ENCODE peak calls at places on chromosomes 12 and 14, in four cellular contexts. U is heart left ventricle, O is astrocyte of the spinal cord, D is pancreas. W is an unnamed sample.

GRCh38 chr12:40336573-40337199 is 111.9 kb downstream of the LRRK2 start:
- DNase-seq in U (no peak), O (peak), D (no peak), W (no peak)

GRCh38 chr12:114186241-114187002 is 219.5 kb downstream of the TBX5 start:
- DNase-seq in U (no peak), O (no peak), D (no peak), W (no peak)

GRCh38 chr14:103828315-103828967 is 18.9 kb downstream of the PPP1R13B start:
- DNase-seq in U (peak), O (no peak), D (peak), W (no peak)

GRCh38 chr12:6703631-6704030 is 3.0 kb upstream of the PIANP start:
- DNase-seq in U (no peak), O (no peak), D (no peak), W (no peak)

GRCh38 chr14:34301107-34301734 is 160.8 kb downstream of the SPTSSA start:
- DNase-seq in U (no peak), O (peak), D (no peak), W (no peak)

GRCh38 chr12:6461401-6462233 is 8.9 kb downstream of the VAMP1 start:
- DNase-seq in U (peak), O (no peak), D (no peak), W (no peak)

GRCh38 chr12:84561362-84561761 is 351.2 kb downstream of the SLC6A15 start:
- DNase-seq in U (no peak), O (no peak), D (no peak), W (no peak)

GRCh38 chr12:50084775-50085614 is at the start of gene SMARCD1:
- DNase-seq in U (peak), O (peak), D (peak), W (peak)

GRCh38 chr12:114400395-114400794 is 5.5 kb downstream of the TBX5 start:
- DNase-seq in U (no peak), O (no peak), D (no peak), W (no peak)

GRCh38 chr12:9699898-9700605 is 30.5 kb downstream of the CLEC2D start:
- DNase-seq in U (no peak), O (no peak), D (no peak), W (no peak)

GRCh38 chr12:122080149-122081107 is 1.9 kb downstream of the MLXIP start:
- DNase-seq in U (peak), O (peak), D (peak), W (peak)

GRCh38 chr14:32074887-32075572 is 2.1 kb upstream of the ARHGAP5 start:
- DNase-seq in U (no peak), O (no peak), D (no peak), W (no peak)
- H3K4me3 ChIP-seq in U (no peak), O (peak), D (peak), W (peak)

DNA sequence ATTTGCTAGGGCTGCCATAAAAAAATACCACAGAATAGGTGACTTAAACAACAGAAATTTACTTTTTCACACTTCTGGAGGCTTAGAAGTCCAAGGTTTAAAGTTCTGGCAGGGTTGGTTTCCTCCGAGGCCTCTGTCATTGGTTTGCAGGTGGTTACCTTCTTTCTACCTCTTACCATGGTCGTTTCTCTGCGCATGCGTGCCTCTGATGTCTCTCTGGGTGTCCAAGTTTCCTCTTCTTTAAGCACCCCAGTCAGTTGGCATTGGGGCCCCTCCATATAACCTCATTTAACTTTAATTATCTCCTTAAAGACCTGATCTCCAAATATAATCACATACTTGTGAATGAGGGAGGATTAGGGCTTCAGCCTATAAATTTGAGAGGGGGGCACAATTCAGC is 103.2 kb downstream of the SLC15A5 start:
- DNase-seq in U (no peak), O (no peak), D (no peak), W (no peak)
- TF ChIP-seq CTCF in U (no peak), O (no peak), D (no peak), W (no peak)

GRCh38 chr14:21108791-21109190 is 7.9 kb downstream of the TMEM253 start:
- DNase-seq in U (no peak), O (no peak), D (no peak), W (no peak)

GRCh38 chr14:21105095-21105494 is 4.2 kb downstream of the TMEM253 start:
- DNase-seq in U (no peak), O (no peak), D (no peak), W (no peak)

GRCh38 chr14:21107360-21107781 is 6.5 kb downstream of the TMEM253 start:
- DNase-seq in U (no peak), O (no peak), D (no peak), W (no peak)

GRCh38 chr14:21106191-21106505 is 5.3 kb downstream of the TMEM253 start:
- DNase-seq in U (no peak), O (no peak), D (no peak), W (no peak)

GRCh38 chr14:21106506-21107359 is 5.9 kb downstream of the TMEM253 start:
- DNase-seq in U (peak), O (peak), D (peak), W (no peak)
- H3K4me3 ChIP-seq in U (peak), O (no peak), D (no peak), W (peak)

GRCh38 chr14:104871656-104872468 is 6.8 kb downstream of the CEP170B start:
- DNase-seq in U (no peak), O (no peak), D (peak), W (no peak)

GRCh38 chr14:104871145-104871655 is 6.1 kb downstream of the CEP170B start:
- DNase-seq in U (no peak), O (no peak), D (no peak), W (no peak)

GRCh38 chr14:104868811-104869572 is 3.9 kb downstream of the CEP170B start:
- DNase-seq in U (no peak), O (no peak), D (no peak), W (no peak)

GRCh38 chr14:104869669-104870367 is 4.8 kb downstream of the CEP170B start:
- DNase-seq in U (no peak), O (no peak), D (no peak), W (no peak)

DNA sequence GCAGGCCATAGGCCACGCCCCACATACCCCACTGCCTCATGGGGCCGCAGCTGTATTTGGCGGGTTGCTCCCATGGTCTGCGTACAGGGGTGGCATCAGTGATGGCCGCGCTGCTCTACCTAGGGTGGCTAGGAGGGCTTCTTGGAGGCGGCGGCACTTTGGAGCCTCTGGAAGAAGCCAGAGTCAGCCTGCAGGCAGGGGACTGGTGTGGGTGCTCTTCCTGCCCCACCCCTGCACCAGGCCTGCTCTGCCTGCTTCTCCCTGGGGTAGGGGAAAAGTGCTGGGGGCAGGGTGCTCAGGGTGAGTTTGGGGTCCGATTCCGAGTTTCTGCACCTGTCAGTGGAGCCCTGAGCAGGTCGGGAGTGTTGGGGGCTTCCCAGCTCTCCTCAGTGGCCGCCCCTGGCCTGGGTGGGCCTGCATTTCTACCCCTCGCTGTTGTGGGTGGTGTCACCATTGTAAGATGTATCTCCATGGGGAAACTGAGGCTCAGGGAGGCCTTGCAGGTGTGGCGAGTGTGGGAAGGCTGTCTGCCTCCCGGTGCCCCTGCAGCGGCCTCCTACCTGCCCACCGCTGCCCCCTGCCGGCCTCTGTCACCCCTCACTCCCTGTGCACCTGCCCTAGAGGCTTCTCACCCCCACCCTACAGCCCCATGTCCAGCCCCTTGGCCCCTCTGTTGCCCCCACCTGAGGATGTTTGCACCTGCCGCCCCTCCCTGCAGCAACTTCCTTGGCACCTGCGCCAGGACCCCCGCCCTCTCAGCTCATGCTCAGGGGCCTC is 5.5 kb downstream of the CEP170B start:
- DNase-seq in U (no peak), O (no peak), D (peak), W (no peak)
- TF ChIP-seq CTCF in U (no peak), O (peak), D (no peak), W (peak)

GRCh38 chr12:94615284-94616216 is 34.8 kb downstream of the TMCC3 start:
- DNase-seq in U (peak), O (peak), D (peak), W (no peak)

GRCh38 chr12:94617101-94617500 is 33.3 kb downstream of the TMCC3 start:
- DNase-seq in U (no peak), O (no peak), D (no peak), W (no peak)

GRCh38 chr12:94616217-94616729 is 34.1 kb downstream of the TMCC3 start:
- DNase-seq in U (no peak), O (no peak), D (no peak), W (no peak)

GRCh38 chr12:94609917-94610443 is 40.4 kb downstream of the TMCC3 start:
- DNase-seq in U (no peak), O (no peak), D (no peak), W (no peak)

DNA sequence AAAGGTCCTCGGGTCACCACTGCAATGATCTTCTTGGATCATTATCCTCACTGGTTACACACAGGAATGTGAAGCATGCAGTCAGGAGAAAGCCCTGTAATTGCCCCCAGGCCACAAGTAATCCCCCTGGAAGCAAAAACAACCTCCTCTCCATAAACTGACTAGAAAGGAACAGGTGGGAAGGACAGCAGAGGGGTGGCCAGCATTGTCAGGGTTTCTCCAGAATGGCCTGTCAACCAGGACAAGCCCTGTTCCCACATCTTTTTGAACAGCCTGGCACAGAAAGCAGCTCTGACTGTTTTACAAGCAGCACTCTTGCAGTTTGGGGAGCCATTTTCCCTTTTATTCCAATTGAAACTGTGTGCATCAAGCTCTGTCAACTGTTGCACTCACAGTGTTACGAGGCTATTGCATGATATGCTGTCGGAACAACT is 36.1 kb downstream of the TMCC3 start:
- DNase-seq in U (no peak), O (no peak), D (no peak), W (peak)
- H3K4me3 ChIP-seq in U (no peak), O (no peak), D (no peak), W (peak)

GRCh38 chr12:88200029-88200428 is 57.9 kb downstream of the TMTC3 start:
- DNase-seq in U (no peak), O (no peak), D (no peak), W (no peak)

GRCh38 chr12:88206636-88207035 is 64.5 kb downstream of the TMTC3 start:
- DNase-seq in U (no peak), O (no peak), D (no peak), W (no peak)

GRCh38 chr12:88207921-88208640 is 66.0 kb downstream of the TMTC3 start:
- DNase-seq in U (no peak), O (peak), D (no peak), W (no peak)

GRCh38 chr12:88202500-88202899 is 60.4 kb downstream of the TMTC3 start:
- DNase-seq in U (no peak), O (no peak), D (no peak), W (no peak)
- TF ChIP-seq CTCF in U (no peak), O (no peak), D (no peak), W (no peak)

GRCh38 chr14:21241218-21241819 is 27.9 kb downstream of the HNRNPC start:
- DNase-seq in U (no peak), O (peak), D (no peak), W (no peak)
- H3K4me3 ChIP-seq in U (no peak), O (no peak), D (no peak), W (no peak)

GRCh38 chr12:67980391-67980790 is 8.9 kb upstream of the IFNG-AS1 start:
- DNase-seq in U (no peak), O (no peak), D (no peak), W (no peak)

GRCh38 chr12:67982165-67982563 is 7.1 kb upstream of the IFNG-AS1 start:
- DNase-seq in U (no peak), O (peak), D (no peak), W (no peak)

GRCh38 chr12:67981236-67982164 is 7.7 kb upstream of the IFNG-AS1 start:
- DNase-seq in U (no peak), O (peak), D (no peak), W (peak)

GRCh38 chr12:67977668-67978067 is 11.6 kb upstream of the IFNG-AS1 start:
- DNase-seq in U (no peak), O (no peak), D (no peak), W (no peak)
- TF ChIP-seq CTCF in U (no peak), O (no peak), D (no peak), W (no peak)